ENCODE peak calls at places on chromosome 18, in five cellular contexts. O, Y, P, D and V are unnamed samples.

GRCh38 chr18:56748698-56749268 is 97.6 kb downstream of the WDR7 start:
- DNase-seq in Y (peak; percentile 53), D (peak; percentile 42), P (no peak), O (no peak), V (peak; percentile 1)

GRCh38 chr18:26089247-26090129 is 925 bp downstream of the SS18 start:
- DNase-seq in D (peak; percentile 53), Y (peak; percentile 39), O (no peak), P (no peak), V (no peak)

GRCh38 chr18:55286257-55286825 is 301.7 kb downstream of the TCF4 start:
- DNase-seq in P (no peak), O (no peak), D (no peak), Y (no peak), V (no peak)

GRCh38 chr18:10090668-10091067 is 176.9 kb downstream of the VAPA start:
- DNase-seq in Y (no peak), O (no peak), D (no peak), P (no peak), V (no peak)

GRCh38 chr18:76801567-76802505 is 20.5 kb upstream of the ZNF236 start:
- DNase-seq in Y (peak; percentile 39), D (peak; percentile 68), O (no peak), P (peak; percentile 77), V (no peak)

GRCh38 chr18:13611058-13611615 is 115.2 kb downstream of the FAM210A start:
- DNase-seq in Y (peak; percentile 61), P (no peak), O (no peak), D (peak; percentile 6), V (peak; percentile 11)

GRCh38 chr18:65725421-65726050 is 25.3 kb upstream of the CDH7 start:
- DNase-seq in O (no peak), Y (no peak), D (no peak), P (peak; percentile 74), V (no peak)

GRCh38 chr18:10481831-10482230 is 27.4 kb downstream of the APCDD1 start:
- DNase-seq in O (no peak), D (no peak), Y (no peak), P (no peak), V (no peak)

GRCh38 chr18:37962316-37962966 is 396.8 kb upstream of the CELF4 start:
- DNase-seq in Y (no peak), D (no peak), P (no peak), O (no peak), V (no peak)

GRCh38 chr18:715626-716025 is 3.2 kb upstream of the ENOSF1 start:
- DNase-seq in Y (no peak), D (peak; percentile 74), P (no peak), O (no peak), V (no peak)

GRCh38 chr18:5982332-5982731 is 87.0 kb upstream of the TMEM200C start:
- DNase-seq in P (no peak), Y (no peak), O (no peak), D (no peak), V (no peak)

GRCh38 chr18:23943104-23943503 is 71.5 kb upstream of the TTC39C start:
- DNase-seq in D (no peak), P (no peak), Y (no peak), O (no peak), V (no peak)

GRCh38 chr18:25239636-25240468 is 112.1 kb downstream of the ZNF521 start:
- DNase-seq in P (no peak), Y (peak; percentile 83), O (no peak), D (no peak), V (peak; percentile 85)

GRCh38 chr18:41073372-41073954 is 881.6 kb upstream of the PIK3C3 start:
- DNase-seq in P (no peak), O (no peak), D (peak; percentile 7), Y (no peak), V (no peak)

GRCh38 chr18:77130229-77131099 is 2.1 kb downstream of the MBP start:
- DNase-seq in Y (no peak), P (no peak), D (no peak), O (no peak), V (no peak)

GRCh38 chr18:70420151-70420898 is 131.5 kb downstream of the SOCS6 start:
- DNase-seq in P (no peak), O (no peak), D (peak; percentile 82), Y (no peak), V (no peak)

GRCh38 chr18:2554671-2555070 is 16.6 kb downstream of the METTL4 start:
- DNase-seq in P (no peak), O (no peak), D (no peak), Y (no peak), V (no peak)

GRCh38 chr18:79508565-79509535 is 113.1 kb downstream of the NFATC1 start:
- DNase-seq in D (no peak), P (no peak), O (no peak), Y (no peak), V (no peak)

GRCh38 chr18:3873698-3874495 is 423.9 kb downstream of the TGIF1 start:
- DNase-seq in O (no peak), Y (peak; percentile 86), P (no peak), D (peak; percentile 17), V (no peak)

GRCh38 chr18:43919565-43919964 is 642.3 kb upstream of the SYT4 start:
- DNase-seq in P (no peak), D (no peak), O (no peak), Y (no peak), V (peak; percentile 22)

GRCh38 chr18:58894937-58895336 is 30.3 kb downstream of the ZNF532 start:
- DNase-seq in D (no peak), O (no peak), Y (no peak), P (no peak), V (no peak)

GRCh38 chr18:42038936-42039335 is 83.9 kb downstream of the PIK3C3 start:
- DNase-seq in Y (no peak), O (no peak), D (peak; percentile 89), P (no peak), V (peak; percentile 67)

GRCh38 chr18:25042641-25043051 is 309.3 kb downstream of the ZNF521 start:
- DNase-seq in D (no peak), P (no peak), O (no peak), Y (no peak), V (peak; percentile 8)

GRCh38 chr18:3262234-3263171 is 570 bp downstream of the MYL12B start:
- DNase-seq in D (peak; percentile 39), Y (no peak), O (no peak), P (no peak), V (no peak)